ENCODE peak calls at places on chromosomes 1 and 21, in five cellular contexts. C is psoas muscle, H is heart left ventricle, Z is ovary, V is keratinocyte. Y is an unnamed sample. For H3K9me3, the result is how much of the 10 kb centered on the place peaks cover.

GRCh38 chr1:166960871-166961474 is 14.4 kb downstream of the ILDR2 start:
- DNase-seq in C (no peak), H (no peak), Z (no peak), V (no peak), Y (no peak)

GRCh38 chr21:32624726-32625125 is 12.5 kb upstream of the CFAP298 start:
- DNase-seq in C (no peak), H (no peak), Z (no peak), V (peak), Y (no peak)

GRCh38 chr1:25065246-25066238 is 135.5 kb upstream of the RUNX3 start:
- DNase-seq in C (no peak), H (no peak), Z (no peak), V (no peak), Y (no peak)

GRCh38 chr1:169115891-169116585 is 9.5 kb downstream of the ATP1B1 start:
- DNase-seq in C (peak), H (peak), Z (no peak), V (peak), Y (no peak)

GRCh38 chr1:168303716-168304540 is 23.3 kb downstream of the TBX19 start:
- DNase-seq in C (no peak), H (no peak), Z (no peak), V (peak), Y (no peak)

GRCh38 chr21:35032474-35033263 is 16.4 kb downstream of the RUNX1 start:
- DNase-seq in C (no peak), H (no peak), Z (no peak), V (no peak), Y (no peak)

GRCh38 chr21:17550671-17551308 is 37.9 kb downstream of the CXADR start:
- DNase-seq in C (no peak), H (no peak), Z (no peak), V (no peak), Y (no peak)

GRCh38 chr1:234645474-234645953 is 35.5 kb upstream of the IRF2BP2 start:
- DNase-seq in C (no peak), H (no peak), Z (no peak), V (no peak), Y (no peak)

GRCh38 chr1:183165456-183165855 is 20.6 kb upstream of the LAMC2 start:
- DNase-seq in C (no peak), H (no peak), Z (no peak), V (no peak), Y (no peak)

GRCh38 chr1:39925727-39926342 is 24.1 kb upstream of the MYCL start:
- DNase-seq in C (no peak), H (no peak), Z (no peak), V (no peak), Y (no peak)

GRCh38 chr1:56285554-56286402 is 293.6 kb downstream of the PLPP3 start:
- DNase-seq in C (no peak), H (no peak), Z (no peak), V (no peak), Y (no peak)

GRCh38 chr1:209257021-209257420 is 326.5 kb upstream of the CAMK1G start:
- DNase-seq in C (no peak), H (no peak), Z (no peak), V (no peak), Y (no peak)

GRCh38 chr1:197619008-197619640 is 156.2 kb downstream of the DENND1B start:
- DNase-seq in C (no peak), H (no peak), Z (no peak), V (no peak), Y (no peak)

GRCh38 chr1:15246960-15247614 is at the start of gene FHAD1:
- DNase-seq in C (no peak), H (no peak), Z (peak), V (no peak), Y (no peak)

GRCh38 chr1:208235983-208236761 is 8.0 kb downstream of the PLXNA2 start:
- DNase-seq in C (peak), H (peak), Z (peak), V (no peak), Y (no peak)

GRCh38 chr1:110450928-110451327 is at the start of gene PROK1:
- DNase-seq in C (no peak), H (no peak), Z (peak), V (no peak), Y (no peak)

GRCh38 chr1:235725493-235725892 is 75.9 kb upstream of the GNG4 start:
- DNase-seq in C (no peak), H (no peak), Z (no peak), V (no peak), Y (no peak)

GRCh38 chr1:206802401-206802800 is 30.1 kb upstream of the IL10 start:
- DNase-seq in C (no peak), H (no peak), Z (no peak), V (no peak), Y (no peak)

GRCh38 chr1:162168261-162168660 is 98.8 kb downstream of the NOS1AP start:
- DNase-seq in C (no peak), H (peak), Z (no peak), V (no peak), Y (no peak)

GRCh38 chr1:41633764-41634163 is 149.3 kb upstream of the EDN2 start:
- DNase-seq in C (no peak), H (no peak), Z (no peak), V (no peak), Y (no peak)

GRCh38 chr1:45685308-45686080 is 839 bp downstream of the GPBP1L1 start:
- DNase-seq in C (no peak), H (no peak), Z (no peak), V (no peak), Y (no peak)

GRCh38 chr1:28775121-28775942 is 36.6 kb upstream of the OPRD1 start:
- DNase-seq in C (peak), H (peak), Z (peak), V (no peak), Y (peak)

GRCh38 chr1:201084171-201084766 is 28.0 kb downstream of the CACNA1S start:
- DNase-seq in C (peak), H (no peak), Z (no peak), V (no peak), Y (no peak)

GRCh38 chr21:36463204-36463603 is 16.7 kb downstream of the CLDN14 start:
- DNase-seq in C (no peak), H (no peak), Z (no peak), V (no peak), Y (no peak)

GRCh38 chr1:2300004-2300771 is 72.1 kb downstream of the SKI start:
- DNase-seq in C (no peak), H (no peak), Z (no peak), V (no peak), Y (no peak)

GRCh38 chr1:51517361-51518032 is 1.6 kb downstream of the EPS15 start:
- DNase-seq in C (no peak), H (no peak), Z (no peak), V (no peak), Y (no peak)

GRCh38 chr1:248851390-248851789 is 7.5 kb downstream of the ZNF692 start:
- DNase-seq in C (no peak), H (no peak), Z (no peak), V (no peak), Y (no peak)

GRCh38 chr1:17759114-17759513 is 4.0 kb downstream of the ACTL8 start:
- DNase-seq in C (no peak), H (no peak), Z (no peak), V (no peak), Y (no peak)

GRCh38 chr1:166379447-166379846 is 212.6 kb upstream of the FAM78B start:
- DNase-seq in C (peak), H (peak), Z (no peak), V (no peak), Y (no peak)

GRCh38 chr1:65208577-65208976 is 60.6 kb downstream of the AK4 start:
- DNase-seq in C (no peak), H (peak), Z (no peak), V (no peak), Y (no peak)

GRCh38 chr1:26387447-26387846 is 14.9 kb upstream of the ZNF683 start:
- DNase-seq in C (no peak), H (no peak), Z (no peak), V (no peak), Y (no peak)

GRCh38 chr21:28100366-28100765 is 892.3 kb downstream of the LTN1 start:
- DNase-seq in C (no peak), H (no peak), Z (no peak), V (no peak), Y (no peak)

GRCh38 chr1:185574139-185574835 is 159.9 kb upstream of the HMCN1 start:
- DNase-seq in C (no peak), H (no peak), Z (no peak), V (no peak), Y (no peak)

GRCh38 chr1:231337043-231337471 is 595 bp downstream of the EXOC8 start:
- DNase-seq in C (no peak), H (no peak), Z (no peak), V (no peak), Y (no peak)

GRCh38 chr1:6489799-6490180 is 1.7 kb downstream of the PLEKHG5 start:
- DNase-seq in C (peak), H (peak), Z (peak), V (no peak), Y (no peak)

GRCh38 chr1:223747838-223748335 is 35.5 kb downstream of the CAPN2 start:
- DNase-seq in C (no peak), H (no peak), Z (peak), V (no peak), Y (no peak)

GRCh38 chr1:226309398-226310122 is 596 bp upstream of the LIN9 start:
- DNase-seq in C (no peak), H (peak), Z (no peak), V (no peak), Y (no peak)

GRCh38 chr1:61139324-61140055 is 57.1 kb downstream of the NFIA start:
- DNase-seq in C (no peak), H (peak), Z (no peak), V (peak), Y (no peak)

GRCh38 chr1:27147842-27148518 is 6.9 kb downstream of the SLC9A1 start:
- DNase-seq in C (no peak), H (no peak), Z (no peak), V (no peak), Y (no peak)

GRCh38 chr1:77511440-77511840 is 171.0 kb downstream of the ZZZ3 start:
- DNase-seq in C (no peak), H (no peak), Z (no peak), V (peak), Y (no peak)

GRCh38 chr1:247145279-247145678 is 26.5 kb downstream of the ZNF124 start:
- DNase-seq in C (no peak), H (no peak), Z (no peak), V (no peak), Y (no peak)

GRCh38 chr1:247146671-247147070 is 25.1 kb downstream of the ZNF124 start:
- DNase-seq in C (no peak), H (no peak), Z (no peak), V (no peak), Y (no peak)

GRCh38 chr1:247147781-247148180 is 24.0 kb downstream of the ZNF124 start:
- DNase-seq in C (no peak), H (no peak), Z (no peak), V (no peak), Y (no peak)
- H3K9me3 ChIP-seq in C (half or more), H (under half), Z (under half), V (under half), Y (half or more)

GRCh38 chr1:81259620-81260411 is 540.9 kb upstream of the ADGRL2 start:
- DNase-seq in C (no peak), H (no peak), Z (no peak), V (no peak), Y (no peak)

GRCh38 chr1:81252471-81253160 is 548.1 kb upstream of the ADGRL2 start:
- DNase-seq in C (no peak), H (no peak), Z (no peak), V (no peak), Y (no peak)

GRCh38 chr1:81254068-81254467 is 546.7 kb upstream of the ADGRL2 start:
- DNase-seq in C (no peak), H (no peak), Z (no peak), V (no peak), Y (no peak)

DNA sequence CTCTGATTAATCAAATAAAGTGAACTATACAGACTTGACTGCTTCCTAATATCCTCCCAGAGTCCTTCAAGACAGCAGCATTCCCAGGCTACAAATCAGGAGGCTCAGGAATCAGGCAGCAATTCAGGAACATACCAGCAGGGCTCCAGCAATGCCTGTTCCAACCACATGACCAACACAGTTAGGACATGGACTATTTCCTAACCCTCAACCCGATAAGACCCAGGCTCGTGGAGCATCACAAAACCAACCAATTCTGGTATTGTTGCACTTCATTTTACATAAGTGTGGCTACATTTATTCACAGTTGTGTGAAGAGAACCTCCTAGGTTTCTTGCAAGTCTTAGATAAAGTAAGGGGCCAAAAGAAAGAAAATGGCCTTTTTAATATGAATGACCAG is 546.2 kb upstream of the ADGRL2 start:
- DNase-seq in C (no peak), H (no peak), Z (no peak), V (no peak), Y (no peak)
- H3K9me3 ChIP-seq in C (under half), H (under half), Z (under half), V (under half), Y (under half)

DNA sequence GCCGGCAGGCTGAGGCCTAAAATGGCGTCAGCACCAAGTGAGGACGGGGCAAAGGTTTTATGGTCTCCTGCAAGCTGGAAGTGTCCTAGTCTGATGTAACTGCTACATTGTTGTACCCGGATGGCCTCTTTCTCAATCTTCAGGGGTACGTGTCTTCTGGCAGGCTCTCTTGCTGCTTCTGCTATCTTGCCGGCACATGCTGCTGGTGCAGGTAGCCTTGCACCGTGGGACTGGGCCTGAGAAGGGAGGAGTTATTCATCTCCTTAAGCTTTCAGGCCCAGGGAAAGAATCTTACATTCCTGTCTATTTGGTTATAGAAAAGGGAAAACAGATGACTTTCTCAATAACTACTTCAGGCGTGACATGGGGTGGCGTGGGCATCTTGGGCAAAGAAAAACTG is 72.2 kb downstream of the ZNF678 start:
- DNase-seq in C (no peak), H (no peak), Z (no peak), V (no peak), Y (no peak)
- H3K9me3 ChIP-seq in C (under half), H (under half), Z (under half), V (under half), Y (half or more)

GRCh38 chr21:45999581-46000181 is 18.1 kb downstream of the COL6A1 start:
- DNase-seq in C (no peak), H (no peak), Z (no peak), V (no peak), Y (no peak)
- H3K9me3 ChIP-seq in C (under half), H (under half), Z (under half), V (under half), Y (under half)

GRCh38 chr1:125066385-125066784 is 3881.6 kb downstream of the SRGAP2C start:
- DNase-seq in C (peak), H (no peak), Z (no peak), V (no peak), Y (no peak)
- H3K9me3 ChIP-seq in C (under half), H (under half), Z (under half), V (under half), Y (under half)

GRCh38 chr1:93244298-93245069 is 64.0 kb downstream of the CCDC18 start:
- DNase-seq in C (no peak), H (no peak), Z (no peak), V (no peak), Y (no peak)
- H3K9me3 ChIP-seq in C (under half), H (under half), Z (under half), V (under half), Y (under half)

GRCh38 chr21:37469441-37469840 is 102.9 kb downstream of the DYRK1A start:
- DNase-seq in C (no peak), H (no peak), Z (no peak), V (no peak), Y (no peak)
- H3K9me3 ChIP-seq in C (under half), H (under half), Z (under half), V (under half), Y (under half)

Y was measured in thoracic aorta.